ENCODE peak calls at places on chromosomes 13 and 19, in four cellular contexts. One of them, this sample, is unnamed.
A peak's percentile ranks its signal among the peaks of the same experiment; 100 is the strongest.

GRCh38 chr19:45798995-45799517 is 6.4 kb upstream of the DMWD start:
- DNase-seq in IMR-90: peak; percentile 83
- DNase-seq in breast epithelium: no peak
- DNase-seq in A549: peak; percentile 68
- DNase-seq in this sample: no peak

GRCh38 chr13:29523199-29523931 is 72.1 kb downstream of the SLC7A1 start:
- DNase-seq in IMR-90: no peak
- DNase-seq in breast epithelium: no peak
- DNase-seq in A549: no peak
- DNase-seq in this sample: no peak

GRCh38 chr19:5192568-5192967 is 148.0 kb downstream of the PTPRS start:
- DNase-seq in IMR-90: no peak
- DNase-seq in breast epithelium: no peak
- DNase-seq in A549: no peak
- DNase-seq in this sample: no peak

GRCh38 chr13:48500652-48501197 is 32.2 kb downstream of the RCBTB2 start:
- DNase-seq in IMR-90: peak; percentile 96
- DNase-seq in breast epithelium: no peak
- DNase-seq in A549: peak; percentile 19
- DNase-seq in this sample: no peak

GRCh38 chr19:33186835-33187540 is 7.1 kb upstream of the LRP3 start:
- DNase-seq in IMR-90: no peak
- DNase-seq in breast epithelium: no peak
- DNase-seq in A549: no peak
- DNase-seq in this sample: no peak

GRCh38 chr13:23851106-23851505 is 38.1 kb downstream of the MIPEP start:
- DNase-seq in IMR-90: peak; percentile 24
- DNase-seq in breast epithelium: no peak
- DNase-seq in A549: no peak
- DNase-seq in this sample: no peak

GRCh38 chr13:50757021-50757420 is 86.5 kb downstream of the DLEU7 start:
- DNase-seq in IMR-90: no peak
- DNase-seq in breast epithelium: no peak
- DNase-seq in A549: no peak
- DNase-seq in this sample: no peak

GRCh38 chr19:681029-681626 is 4.9 kb downstream of the FSTL3 start:
- DNase-seq in IMR-90: no peak
- DNase-seq in breast epithelium: peak; percentile 53
- DNase-seq in A549: no peak
- DNase-seq in this sample: no peak

GRCh38 chr19:32691952-32692726 is 518 bp downstream of the NUDT19 start:
- DNase-seq in IMR-90: peak; percentile 69
- DNase-seq in breast epithelium: peak; percentile 67
- DNase-seq in A549: peak; percentile 85
- DNase-seq in this sample: peak; percentile 27

GRCh38 chr19:57812201-57812600 is 2.5 kb downstream of the ZNF552 start:
- DNase-seq in IMR-90: no peak
- DNase-seq in breast epithelium: no peak
- DNase-seq in A549: no peak
- DNase-seq in this sample: no peak

GRCh38 chr13:114065926-114066774 is 66.3 kb downstream of the RASA3 start:
- DNase-seq in IMR-90: no peak
- DNase-seq in breast epithelium: no peak
- DNase-seq in A549: no peak
- DNase-seq in this sample: no peak

GRCh38 chr13:32228330-32229041 is 86.7 kb downstream of the ZAR1L start:
- DNase-seq in IMR-90: peak; percentile 84
- DNase-seq in breast epithelium: no peak
- DNase-seq in A549: peak; percentile 1
- DNase-seq in this sample: no peak

GRCh38 chr13:59665184-59665583 is 498.5 kb downstream of the DIAPH3 start:
- DNase-seq in IMR-90: no peak
- DNase-seq in breast epithelium: no peak
- DNase-seq in A549: no peak
- DNase-seq in this sample: no peak

GRCh38 chr13:113627136-113627535 is 30.9 kb downstream of the ATP4B start:
- DNase-seq in IMR-90: no peak
- DNase-seq in breast epithelium: peak; percentile 42
- DNase-seq in A549: no peak
- DNase-seq in this sample: no peak

DNA sequence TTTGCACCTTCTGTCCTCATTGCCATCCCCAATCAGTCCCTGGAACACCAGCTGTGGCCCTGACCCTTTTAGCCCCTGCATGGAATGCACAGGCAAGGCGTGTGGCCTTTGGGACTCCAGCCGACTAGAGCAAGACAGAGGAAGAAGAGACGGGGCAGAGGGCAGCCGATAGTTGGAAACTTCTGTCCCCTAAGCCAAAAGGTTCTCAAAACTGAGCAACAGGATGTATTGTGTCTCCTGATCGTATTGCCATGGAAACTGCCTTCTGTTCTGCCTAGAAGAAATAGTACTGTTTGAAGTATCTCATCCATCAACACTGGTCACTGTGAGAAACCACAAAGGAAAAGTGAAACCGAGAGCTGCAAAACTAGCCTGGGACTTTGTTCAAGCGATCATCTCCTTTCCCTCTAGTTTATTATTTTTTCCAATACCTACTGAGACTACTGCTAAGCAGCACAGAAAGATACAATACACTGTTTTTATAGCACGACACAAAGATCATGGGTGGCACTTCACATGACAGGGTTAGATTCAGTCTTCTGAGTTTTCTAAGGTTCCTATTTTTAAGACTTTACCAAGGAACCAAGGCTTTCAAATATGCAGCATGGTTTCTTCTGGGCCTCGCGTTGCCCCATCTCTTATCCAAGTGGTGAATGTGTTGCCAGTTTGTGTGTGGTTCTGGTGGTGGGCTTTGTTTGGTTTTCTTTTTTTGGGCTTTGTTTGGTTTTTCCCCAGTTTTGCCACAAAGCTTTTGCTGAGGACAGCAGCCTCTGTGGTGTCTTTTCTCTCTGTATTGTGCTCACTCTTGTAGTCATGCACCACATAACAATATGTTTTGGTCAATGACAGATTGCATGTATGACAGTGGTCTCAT is 49.3 kb upstream of the GPR183 start:
- DNase-seq in IMR-90: peak; percentile 87
- DNase-seq in breast epithelium: no peak
- DNase-seq in A549: no peak
- DNase-seq in this sample: no peak
- H3K4me3 ChIP-seq in IMR-90: peak overlapping the region; percentile 26
- H3K4me3 ChIP-seq in breast epithelium: peak overlapping the region; percentile 1
- H3K4me3 ChIP-seq in A549: no peak overlapping the region
- H3K4me3 ChIP-seq in this sample: peak overlapping the region; percentile 41

GRCh38 chr19:55674841-55675660 is at the start of gene EPN1:
- DNase-seq in IMR-90: peak; percentile 96
- DNase-seq in breast epithelium: peak; percentile 96
- DNase-seq in A549: peak; percentile 98
- DNase-seq in this sample: peak; percentile 79
- TF ChIP-seq POLR2A in IMR-90: peak; percentile 38
- TF ChIP-seq POLR2A in breast epithelium: no peak
- TF ChIP-seq POLR2A in A549: no peak
- TF ChIP-seq POLR2A in this sample: no peak

GRCh38 chr19:13037161-13037560 is 41.9 kb downstream of the NFIX start:
- DNase-seq in IMR-90: peak; percentile 85
- DNase-seq in breast epithelium: no peak
- DNase-seq in A549: peak; percentile 27
- DNase-seq in this sample: no peak

GRCh38 chr19:13040232-13040915 is 45.1 kb downstream of the NFIX start:
- DNase-seq in IMR-90: no peak
- DNase-seq in breast epithelium: no peak
- DNase-seq in A549: no peak
- DNase-seq in this sample: no peak

GRCh38 chr19:13039211-13039789 is 44.0 kb downstream of the NFIX start:
- DNase-seq in IMR-90: no peak
- DNase-seq in breast epithelium: no peak
- DNase-seq in A549: no peak
- DNase-seq in this sample: no peak

GRCh38 chr19:13037718-13038117 is 42.4 kb downstream of the NFIX start:
- DNase-seq in IMR-90: no peak
- DNase-seq in breast epithelium: no peak
- DNase-seq in A549: no peak
- DNase-seq in this sample: no peak

DNA sequence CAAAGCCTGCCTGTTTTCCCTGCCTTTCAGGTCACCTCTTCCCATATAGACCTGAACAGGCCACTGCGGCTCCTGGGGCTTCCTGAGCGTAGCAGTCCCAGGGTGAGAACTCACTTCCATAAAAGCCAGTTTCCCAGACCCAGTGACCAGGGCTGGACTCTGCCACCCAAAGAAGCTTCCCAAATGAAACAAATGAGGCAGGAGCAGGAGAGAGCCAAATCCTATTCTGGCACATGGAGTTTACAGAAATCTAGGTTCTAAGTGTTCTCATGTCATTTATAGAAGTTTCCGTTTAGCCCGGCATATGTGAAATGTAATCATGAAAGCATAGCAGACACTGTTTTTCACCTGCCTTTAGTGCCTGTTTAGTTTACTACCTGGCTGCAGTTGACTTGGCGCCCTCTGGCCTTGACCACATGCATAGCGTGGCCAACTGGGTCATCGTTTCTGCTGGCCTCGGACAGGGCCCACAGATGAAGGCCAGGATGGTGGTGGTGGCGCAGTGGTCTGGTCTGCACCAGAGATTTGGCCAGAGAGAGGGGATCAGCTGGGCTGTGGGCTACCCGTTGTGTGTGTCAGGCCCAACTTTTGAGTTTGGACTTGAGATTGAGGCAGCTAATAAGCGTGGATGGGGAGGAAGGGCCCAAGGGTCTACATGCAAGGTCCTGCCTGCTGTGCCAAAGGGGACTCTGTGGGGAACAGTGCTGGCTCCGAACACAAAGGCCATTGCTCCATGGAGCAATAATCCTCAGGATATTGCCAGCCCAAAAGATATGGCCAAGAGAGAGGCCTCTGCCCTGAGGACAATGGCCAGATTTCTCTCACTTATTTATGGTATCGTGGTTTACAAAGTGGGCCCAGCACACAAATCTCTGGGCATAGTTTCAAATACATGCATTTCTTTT is 43.3 kb downstream of the NFIX start:
- DNase-seq in IMR-90: no peak
- DNase-seq in breast epithelium: no peak
- DNase-seq in A549: no peak
- DNase-seq in this sample: no peak
- TF ChIP-seq CTCF in IMR-90: no peak
- TF ChIP-seq CTCF in breast epithelium: no peak
- TF ChIP-seq CTCF in A549: no peak
- TF ChIP-seq CTCF in this sample: no peak

DNA sequence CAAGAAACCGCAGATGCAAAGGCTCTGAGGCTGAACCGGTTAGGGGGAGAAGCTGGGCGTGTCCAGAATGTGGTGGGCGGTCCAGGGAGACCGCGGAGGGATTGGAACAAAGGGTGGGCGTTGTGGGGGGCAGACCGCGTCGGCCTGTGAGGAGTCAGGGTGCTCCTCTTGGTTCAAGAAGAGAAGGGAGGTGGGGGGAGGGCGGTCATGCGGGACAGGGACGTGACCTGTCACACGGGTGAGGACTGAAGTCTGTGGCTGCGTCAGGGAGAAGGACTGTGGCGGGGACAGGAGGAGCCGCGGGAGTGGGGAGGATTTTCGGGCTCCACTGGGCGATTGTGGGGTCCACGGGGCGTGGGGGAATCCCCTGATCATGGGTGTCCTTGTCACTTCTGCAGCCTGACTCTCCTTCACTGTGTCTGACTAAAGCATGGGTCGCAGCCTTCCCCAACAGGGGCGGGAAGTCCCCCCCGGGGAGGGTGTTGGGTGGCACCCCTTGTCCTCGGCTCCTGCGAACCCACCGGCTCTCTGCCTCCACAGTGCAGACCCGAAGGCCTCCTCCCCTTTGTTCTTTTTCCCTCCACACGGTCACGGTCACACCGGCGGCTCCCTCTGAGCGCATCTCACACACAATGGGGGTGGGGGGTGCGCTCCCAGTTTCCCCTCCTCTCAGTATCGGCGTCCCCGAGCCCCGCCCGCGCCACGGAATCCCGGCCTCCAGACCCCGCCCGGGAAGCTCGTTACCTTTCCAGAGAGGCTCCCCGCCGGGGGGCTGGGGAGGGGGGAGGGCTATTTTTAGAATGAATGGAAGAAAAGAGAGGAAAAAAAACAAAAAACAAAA is 16.4 kb upstream of the KCNN1 start:
- DNase-seq in IMR-90: no peak
- DNase-seq in breast epithelium: no peak
- DNase-seq in A549: no peak
- DNase-seq in this sample: no peak
- H3K4me3 ChIP-seq in IMR-90: no peak overlapping the region
- H3K4me3 ChIP-seq in breast epithelium: peak overlapping the region; percentile 1
- H3K4me3 ChIP-seq in A549: peak overlapping the region; percentile 41
- H3K4me3 ChIP-seq in this sample: peak overlapping the region; percentile 32

GRCh38 chr19:35000338-35000646 is 169 bp downstream of the GRAMD1A start:
- DNase-seq in IMR-90: no peak
- DNase-seq in breast epithelium: no peak
- DNase-seq in A549: no peak
- DNase-seq in this sample: no peak

GRCh38 chr19:35000647-35001501 is 751 bp downstream of the GRAMD1A start:
- DNase-seq in IMR-90: peak; percentile 50
- DNase-seq in breast epithelium: no peak
- DNase-seq in A549: peak; percentile 79
- DNase-seq in this sample: no peak

GRCh38 chr19:35002037-35002535 is 2.0 kb downstream of the GRAMD1A start:
- DNase-seq in IMR-90: no peak
- DNase-seq in breast epithelium: no peak
- DNase-seq in A549: no peak
- DNase-seq in this sample: no peak

GRCh38 chr19:34998777-34999497 is 1.2 kb upstream of the GRAMD1A start:
- DNase-seq in IMR-90: no peak
- DNase-seq in breast epithelium: no peak
- DNase-seq in A549: no peak
- DNase-seq in this sample: no peak

GRCh38 chr19:34999498-35000337 is at the start of gene GRAMD1A:
- DNase-seq in IMR-90: peak; percentile 80
- DNase-seq in breast epithelium: peak; percentile 88
- DNase-seq in A549: peak; percentile 98
- DNase-seq in this sample: no peak
- TF ChIP-seq POLR2A in IMR-90: peak; percentile 86
- TF ChIP-seq POLR2A in breast epithelium: peak; percentile 84
- TF ChIP-seq POLR2A in A549: peak; percentile 64
- TF ChIP-seq POLR2A in this sample: peak; percentile 14